ENCODE peak calls at places on chromosomes 2 and 18, in eight cellular contexts. E is neuronal stem cell, T is hepatocyte, P is endothelial cell of umbilical vein, N is astrocyte, Y is HCT116, H is IMR-90, L is K562. I is an unnamed sample.

GRCh38 chr2:241598487-241598886 is 38.5 kb downstream of the THAP4 start:
- DNase-seq in E (no peak), T (no peak), P (no peak), L (no peak), H (no peak), N (no peak), Y (peak), I (no peak)

GRCh38 chr2:27954771-27955384 is 64.3 kb downstream of the BABAM2 start:
- DNase-seq in N (peak), L (no peak), H (peak), T (peak), E (no peak), P (peak), Y (no peak), I (peak)

GRCh38 chr2:183244300-183244849 is 120.1 kb downstream of the NUP35 start:
- DNase-seq in Y (no peak), P (no peak), E (no peak), H (no peak), T (no peak), L (no peak), N (no peak), I (no peak)

GRCh38 chr2:80054339-80054675 is 250.2 kb downstream of the LRRTM1 start:
- DNase-seq in E (no peak), H (peak), P (no peak), Y (no peak), N (no peak), T (peak), L (no peak), I (no peak)

GRCh38 chr18:62282188-62282629 is 42.9 kb upstream of the TNFRSF11A start:
- DNase-seq in T (no peak), H (peak), P (peak), Y (no peak), L (no peak), E (no peak), N (peak), I (no peak)

GRCh38 chr2:37284386-37284785 is 40.2 kb downstream of the PRKD3 start:
- DNase-seq in H (peak), E (no peak), T (no peak), P (no peak), Y (no peak), N (no peak), L (no peak), I (no peak)

GRCh38 chr2:224360801-224361251 is 41.1 kb downstream of the FAM124B start:
- DNase-seq in Y (no peak), T (no peak), N (peak), E (no peak), H (no peak), L (no peak), P (no peak), I (no peak)

GRCh38 chr2:43345391-43345813 is 119.0 kb upstream of the ZFP36L2 start:
- DNase-seq in N (peak), T (no peak), H (no peak), P (peak), Y (no peak), E (no peak), L (peak), I (no peak)

GRCh38 chr2:226431301-226431955 is 368.2 kb downstream of the IRS1 start:
- DNase-seq in T (no peak), E (no peak), Y (no peak), N (peak), P (no peak), L (no peak), H (peak), I (no peak)

GRCh38 chr18:23462876-23463275 is 9.8 kb downstream of the RIOK3 start:
- DNase-seq in L (no peak), Y (no peak), E (no peak), H (peak), N (no peak), T (no peak), P (no peak), I (no peak)

GRCh38 chr18:35515460-35516130 is 17.8 kb upstream of the INO80C start:
- DNase-seq in E (no peak), Y (no peak), L (peak), T (no peak), H (no peak), P (no peak), N (no peak), I (no peak)

GRCh38 chr18:36630917-36631316 is 197.9 kb downstream of the TPGS2 start:
- DNase-seq in T (no peak), Y (no peak), E (no peak), P (no peak), N (no peak), L (no peak), H (no peak), I (no peak)

GRCh38 chr2:122748552-122749011 is 993.1 kb downstream of the TSN start:
- DNase-seq in E (no peak), Y (no peak), N (peak), H (no peak), T (peak), P (peak), L (no peak), I (no peak)

GRCh38 chr2:188628989-188629889 is 337.6 kb downstream of the GULP1 start:
- DNase-seq in H (peak), P (peak), T (peak), N (peak), Y (peak), E (no peak), L (no peak), I (no peak)

GRCh38 chr18:26650310-26651285 is 102.2 kb upstream of the KCTD1 start:
- DNase-seq in T (no peak), N (no peak), Y (no peak), P (no peak), E (no peak), H (no peak), L (no peak), I (no peak)

GRCh38 chr2:112690853-112691390 is 29.9 kb upstream of the NT5DC4 start:
- DNase-seq in L (peak), H (peak), Y (peak), P (peak), T (peak), E (no peak), N (peak), I (peak)

GRCh38 chr2:71784734-71785549 is 331.6 kb downstream of the DYSF start:
- DNase-seq in Y (peak), P (no peak), L (no peak), H (peak), E (no peak), N (peak), T (no peak), I (no peak)

GRCh38 chr2:152468832-152469692 is 134.1 kb downstream of the FMNL2 start:
- DNase-seq in H (peak), E (no peak), L (no peak), N (peak), Y (no peak), T (no peak), P (peak), I (no peak)

GRCh38 chr2:190858817-190859216 is 21.8 kb upstream of the GLS start:
- DNase-seq in Y (no peak), H (peak), T (no peak), N (peak), P (no peak), E (no peak), L (no peak), I (no peak)

GRCh38 chr2:119023534-119023933 is 81.5 kb downstream of the MARCO start:
- DNase-seq in L (no peak), P (no peak), H (no peak), N (no peak), Y (no peak), E (no peak), T (no peak), I (no peak)

GRCh38 chr2:217919781-217920351 is 82.9 kb downstream of the TNS1 start:
- DNase-seq in P (peak), L (no peak), E (no peak), T (no peak), Y (no peak), H (peak), N (peak), I (no peak)

GRCh38 chr2:101692037-101692436 is 5.5 kb upstream of the MAP4K4 start:
- DNase-seq in H (no peak), E (no peak), L (no peak), N (no peak), Y (no peak), P (no peak), T (no peak), I (peak)

GRCh38 chr2:146661494-146662096 is 1183.2 kb upstream of the ACVR2A start:
- DNase-seq in Y (peak), N (peak), P (peak), T (peak), E (peak), L (peak), H (peak), I (no peak)

GRCh38 chr2:31828891-31829290 is 181.9 kb downstream of the MEMO1 start:
- DNase-seq in T (no peak), N (no peak), L (no peak), P (no peak), H (peak), E (no peak), Y (no peak), I (no peak)

GRCh38 chr2:203798296-203799157 is 69.0 kb upstream of the CTLA4 start:
- DNase-seq in L (no peak), T (no peak), P (no peak), N (no peak), H (no peak), E (no peak), Y (no peak), I (no peak)
- H2AFZ ChIP-seq in L (no peak), T (no peak), P (no peak), N (no peak), H (no peak), E (no peak), Y (no peak), I (no peak)

GRCh38 chr2:223169830-223170605 is 118.0 kb downstream of the KCNE4 start:
- DNase-seq in P (no peak), N (no peak), H (no peak), E (no peak), T (no peak), Y (no peak), L (no peak), I (no peak)

GRCh38 chr2:223166975-223167650 is 115.1 kb downstream of the KCNE4 start:
- DNase-seq in L (no peak), T (no peak), H (no peak), Y (no peak), P (no peak), E (no peak), N (no peak), I (no peak)

GRCh38 chr2:223165423-223166214 is 113.6 kb downstream of the KCNE4 start:
- DNase-seq in T (peak), Y (no peak), E (no peak), H (no peak), L (no peak), P (no peak), N (no peak), I (no peak)

GRCh38 chr2:223166215-223166493 is 114.2 kb downstream of the KCNE4 start:
- DNase-seq in L (no peak), Y (no peak), E (no peak), H (no peak), N (no peak), T (no peak), P (no peak), I (no peak)
- H2AFZ ChIP-seq in L (no peak), Y (no peak), E (no peak), H (no peak), N (no peak), T (no peak), P (no peak), I (no peak)

GRCh38 chr18:45365835-45366234 is 249.4 kb upstream of the SLC14A2 start:
- DNase-seq in T (no peak), H (no peak), P (no peak), N (peak), Y (no peak), L (no peak), E (no peak), I (no peak)

GRCh38 chr18:45374878-45375630 is 240.2 kb upstream of the SLC14A2 start:
- DNase-seq in H (no peak), N (no peak), Y (no peak), P (no peak), L (no peak), E (no peak), T (no peak), I (no peak)

GRCh38 chr18:45373286-45373880 is 241.9 kb upstream of the SLC14A2 start:
- DNase-seq in N (no peak), P (no peak), L (no peak), T (no peak), Y (no peak), E (no peak), H (no peak), I (no peak)

DNA sequence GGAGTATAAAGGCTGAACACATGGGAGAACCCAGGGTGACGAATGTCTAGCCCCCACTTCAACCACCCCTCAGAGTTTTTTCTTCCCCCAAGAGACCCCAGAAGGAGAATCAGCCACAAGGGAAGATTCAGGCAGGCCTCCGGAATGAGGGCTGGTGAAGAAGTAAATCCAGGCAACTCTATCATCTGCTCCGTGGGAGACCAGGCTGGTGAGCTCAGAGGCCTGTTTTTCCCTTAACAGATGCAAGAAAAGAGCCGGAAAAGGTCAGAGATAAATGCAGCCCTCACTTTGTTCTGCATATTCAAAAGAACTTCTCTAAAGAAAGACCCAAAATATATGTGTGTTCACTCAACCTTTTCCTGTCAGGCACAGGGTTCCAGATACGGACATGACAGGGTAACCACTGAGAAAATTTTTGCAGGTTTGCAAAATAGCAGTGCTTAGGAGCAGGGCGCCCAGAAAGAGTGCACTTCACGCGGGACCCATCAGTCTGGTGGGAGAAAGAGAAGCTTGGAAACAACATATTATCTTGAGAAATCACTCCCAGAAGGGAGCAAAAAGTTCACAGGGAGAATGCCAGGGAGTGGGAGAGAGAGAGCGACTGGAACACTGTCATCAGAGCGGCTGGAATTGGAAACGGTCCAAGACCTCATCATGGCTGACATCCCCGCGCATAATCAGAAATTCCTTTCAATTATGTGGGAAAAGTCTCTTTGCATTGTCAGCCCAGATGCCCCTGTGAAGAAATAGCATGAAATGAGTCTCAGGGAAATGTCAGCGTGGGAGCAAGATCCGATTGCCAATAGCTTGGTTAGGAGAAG is 244.9 kb upstream of the SLC14A2 start:
- DNase-seq in L (no peak), P (no peak), Y (no peak), E (no peak), N (peak), H (no peak), T (no peak), I (no peak)
- H2AFZ ChIP-seq in L (no peak), P (no peak), Y (no peak), E (peak), N (no peak), H (no peak), T (no peak), I (no peak)

GRCh38 chr18:63969965-63970802 is at the start of gene SERPINB8:
- DNase-seq in P (peak), H (peak), Y (peak), T (peak), N (peak), L (peak), E (peak), I (peak)
- H2AFZ ChIP-seq in P (peak), H (peak), Y (peak), T (peak), N (peak), L (no peak), E (peak), I (peak)

I was measured in DND-41.